ENCODE peak calls at places on chromosomes 1 and 21, in nine cellular contexts. Q is ovary, W is endothelial cell of umbilical vein, R is heart left ventricle, U is suprapubic skin, L is GM12878, X is stomach, F is transverse colon, M is upper lobe of left lung. O is an unnamed sample.

GRCh38 chr1:248752119-248752931 is 3.2 kb downstream of the LYPD8 start:
- DNase-seq in Q (no peak), W (no peak), R (no peak), U (no peak), L (no peak), X (no peak), F (no peak), M (no peak), O (no peak)

GRCh38 chr1:78650114-78650513 is 483 bp downstream of the IFI44 start:
- DNase-seq in Q (no peak), W (peak; percentile 33), R (no peak), U (no peak), L (no peak), X (no peak), F (no peak), M (no peak), O (no peak)

GRCh38 chr1:15525043-15525958 is 1.3 kb upstream of the CASP9 start:
- DNase-seq in Q (peak; percentile 100), W (no peak), R (no peak), U (peak; percentile 100), L (peak; percentile 89), X (no peak), F (peak; percentile 26), M (peak; percentile 28), O (peak; percentile 100)

GRCh38 chr1:17306921-17307320 is 1.1 kb upstream of the PADI4 start:
- DNase-seq in Q (no peak), W (no peak), R (no peak), U (no peak), L (no peak), X (no peak), F (no peak), M (no peak), O (no peak)

GRCh38 chr1:52674497-52675384 is 23.4 kb downstream of the COA7 start:
- DNase-seq in Q (no peak), W (peak; percentile 53), R (no peak), U (no peak), L (no peak), X (no peak), F (no peak), M (no peak), O (no peak)

GRCh38 chr1:9494936-9495758 is 44.1 kb upstream of the SLC25A33 start:
- DNase-seq in Q (peak; percentile 60), W (peak; percentile 42), R (peak; percentile 49), U (peak; percentile 68), L (no peak), X (peak; percentile 71), F (peak; percentile 58), M (peak; percentile 55), O (peak; percentile 48)

GRCh38 chr1:3868464-3869006 is 11.3 kb downstream of the DFFB start:
- DNase-seq in Q (no peak), W (no peak), R (no peak), U (no peak), L (no peak), X (no peak), F (no peak), M (no peak), O (no peak)

GRCh38 chr1:6004412-6005123 is 12.3 kb upstream of the NPHP4 start:
- DNase-seq in Q (no peak), W (no peak), R (no peak), U (peak; percentile 21), L (no peak), X (no peak), F (no peak), M (no peak), O (no peak)

GRCh38 chr1:114310771-114311251 is 157.1 kb upstream of the SYT6 start:
- DNase-seq in Q (peak; percentile 41), W (no peak), R (no peak), U (no peak), L (no peak), X (no peak), F (no peak), M (no peak), O (no peak)

GRCh38 chr21:44326716-44327602 is 12.2 kb downstream of the CFAP410 start:
- DNase-seq in Q (no peak), W (no peak), R (no peak), U (no peak), L (no peak), X (no peak), F (no peak), M (no peak), O (no peak)
- TF ChIP-seq CTCF in Q (no peak), W (no peak), R (no peak), U (no peak), L (no peak), X (no peak), F (no peak), M (no peak), O (no peak)

DNA sequence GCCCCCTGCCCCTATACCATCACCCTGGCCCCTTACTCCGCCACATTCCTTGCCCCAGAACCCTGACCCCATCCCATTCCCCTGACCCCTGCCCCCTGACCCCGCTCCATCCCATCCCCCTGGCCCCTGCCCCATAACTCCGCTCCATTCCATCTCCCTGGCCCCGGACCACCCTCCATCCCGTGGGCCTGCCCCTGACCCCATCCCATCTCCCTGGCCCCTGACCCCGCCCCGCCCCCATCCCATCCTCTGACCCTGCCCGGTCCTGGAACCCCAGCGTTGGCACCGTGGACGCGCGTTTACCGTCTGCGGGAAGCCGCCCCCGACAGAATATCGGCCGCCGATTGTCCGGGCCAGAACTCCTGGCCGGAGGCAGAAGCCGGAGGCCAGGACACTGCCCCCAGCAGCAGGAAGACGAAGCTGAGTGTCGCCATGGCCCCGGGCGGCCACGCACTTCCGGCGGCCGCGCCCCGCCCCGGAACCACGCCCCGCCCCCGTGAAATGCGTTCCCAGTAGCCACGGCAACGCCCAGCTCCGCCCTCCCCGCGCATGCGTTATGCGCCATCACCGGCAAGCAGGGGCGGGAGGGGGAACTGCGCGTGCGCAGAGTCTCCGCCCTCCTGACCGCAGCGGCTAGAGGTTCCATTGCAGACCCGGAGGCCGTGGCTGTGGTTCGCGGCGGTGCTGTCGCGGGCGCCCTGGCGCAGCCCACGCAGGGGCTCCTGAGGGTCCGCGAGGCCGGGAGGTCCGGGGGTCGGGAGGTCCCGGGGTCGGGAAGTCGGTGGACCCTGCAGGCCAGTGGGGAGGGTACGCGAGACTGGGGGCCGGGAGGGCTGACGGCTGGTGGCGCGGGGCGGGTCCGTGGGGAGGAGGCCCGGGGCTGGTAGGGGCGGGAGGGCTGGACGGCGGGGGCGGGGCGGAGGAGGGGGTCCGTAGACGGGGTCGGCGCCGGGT is at the start of gene POFUT2:
- DNase-seq in Q (peak; percentile 98), W (peak; percentile 97), R (peak; percentile 97), U (peak; percentile 99), L (peak; percentile 82), X (peak; percentile 99), F (peak; percentile 99), M (peak; percentile 96), O (peak; percentile 96)
- TF ChIP-seq POLR2A in Q (peak; percentile 82), W (peak; percentile 89), R (peak; percentile 37), U (no peak), L (peak; percentile 90), X (peak; percentile 67), F (peak; percentile 88), M (no peak), O (no peak)

GRCh38 chr1:154716012-154716411 is 108.0 kb upstream of the ADAR start:
- DNase-seq in Q (no peak), W (no peak), R (no peak), U (no peak), L (no peak), X (no peak), F (no peak), M (peak; percentile 40), O (no peak)
- H3K36me3 ChIP-seq in Q (no peaks in the 10 kb centered on the region), W (no peaks in the 10 kb centered on the region), R (no peaks in the 10 kb centered on the region), U (no peaks in the 10 kb centered on the region), L (peaks cover 3% of the 10 kb centered on the region), X (no peaks in the 10 kb centered on the region), F (no peaks in the 10 kb centered on the region), M (no peaks in the 10 kb centered on the region), O (no peaks in the 10 kb centered on the region)

DNA sequence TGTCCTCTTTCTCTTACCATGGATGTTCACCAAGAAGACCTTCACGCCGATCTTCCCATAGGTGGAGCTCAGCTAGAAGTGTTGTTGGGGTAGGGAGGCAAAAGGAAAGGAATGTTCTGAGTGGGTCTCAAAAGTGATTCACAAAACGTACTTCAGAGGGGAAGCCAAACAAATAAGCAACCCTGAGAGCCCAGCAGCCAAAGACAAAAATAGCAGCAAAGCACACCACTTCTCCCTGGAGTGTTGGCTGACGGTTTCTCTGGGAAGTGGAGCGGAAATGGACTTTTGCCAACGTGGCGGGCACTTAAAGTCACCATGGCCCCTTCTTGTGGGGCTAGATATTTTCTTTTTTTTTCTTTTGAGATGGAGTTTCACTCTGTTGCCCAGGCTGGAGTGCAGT is 23.1 kb downstream of the SLC26A9 start:
- DNase-seq in Q (no peak), W (peak; percentile 12), R (peak; percentile 70), U (peak; percentile 29), L (no peak), X (peak; percentile 24), F (no peak), M (peak; percentile 81), O (peak; percentile 96)
- TF ChIP-seq CTCF in Q (no peak), W (no peak), R (no peak), U (no peak), L (no peak), X (no peak), F (no peak), M (no peak), O (no peak)

GRCh38 chr1:210292276-210292851 is 36.3 kb upstream of the HHAT start:
- DNase-seq in Q (peak; percentile 49), W (peak; percentile 16), R (peak; percentile 42), U (peak; percentile 78), L (no peak), X (peak; percentile 79), F (peak; percentile 79), M (peak; percentile 87), O (peak; percentile 87)
- TF ChIP-seq POLR2A in Q (no peak), W (no peak), R (no peak), U (no peak), L (no peak), X (no peak), F (no peak), M (no peak), O (peak; percentile 65)

GRCh38 chr1:43653893-43654292 is 3.9 kb downstream of the KDM4A start:
- DNase-seq in Q (no peak), W (no peak), R (no peak), U (no peak), L (peak; percentile 48), X (no peak), F (no peak), M (no peak), O (no peak)

GRCh38 chr1:43659785-43660184 is 9.8 kb downstream of the KDM4A start:
- DNase-seq in Q (no peak), W (no peak), R (no peak), U (no peak), L (no peak), X (no peak), F (no peak), M (no peak), O (no peak)

GRCh38 chr1:43659384-43659783 is 9.4 kb downstream of the KDM4A start:
- DNase-seq in Q (no peak), W (no peak), R (no peak), U (no peak), L (no peak), X (no peak), F (peak; percentile 50), M (no peak), O (no peak)

GRCh38 chr1:43653339-43653738 is 3.4 kb downstream of the KDM4A start:
- DNase-seq in Q (no peak), W (peak; percentile 18), R (no peak), U (no peak), L (peak; percentile 16), X (no peak), F (no peak), M (no peak), O (no peak)

GRCh38 chr1:43655953-43656352 is 6.0 kb downstream of the KDM4A start:
- DNase-seq in Q (no peak), W (no peak), R (no peak), U (no peak), L (no peak), X (no peak), F (no peak), M (no peak), O (no peak)
- H3K36me3 ChIP-seq in Q (no peaks in the 10 kb centered on the region), W (peaks cover 31% of the 10 kb centered on the region), R (peaks cover 78% of the 10 kb centered on the region), U (peaks cover 73% of the 10 kb centered on the region), L (peaks cover 23% of the 10 kb centered on the region), X (peaks cover 80% of the 10 kb centered on the region), F (no peaks in the 10 kb centered on the region), M (peaks cover 30% of the 10 kb centered on the region), O (peaks cover 56% of the 10 kb centered on the region)